ENCODE peak calls at places on chromosomes 13 and 19, in five cellular contexts. O, V, W, P and Y are unnamed samples.

GRCh38 chr13:105403065-105403464 is 1132.4 kb downstream of the EFNB2 start:
- DNase-seq in O (no peak), V (no peak), W (no peak), P (no peak), Y (no peak)

GRCh38 chr19:811007-811434 is 10.7 kb downstream of the PLPPR3 start:
- DNase-seq in O (no peak), V (no peak), W (no peak), P (no peak), Y (no peak)

GRCh38 chr13:28423010-28423409 is 71.9 kb downstream of the FLT1 start:
- DNase-seq in O (peak; percentile 24), V (no peak), W (peak; percentile 78), P (peak; percentile 31), Y (no peak)

GRCh38 chr19:10113592-10113963 is 2.1 kb downstream of the P2RY11 start:
- DNase-seq in O (no peak), V (peak; percentile 26), W (no peak), P (no peak), Y (no peak)

GRCh38 chr13:94054159-94054558 is 425.3 kb downstream of the DCT start:
- DNase-seq in O (no peak), V (no peak), W (no peak), P (no peak), Y (no peak)

GRCh38 chr13:29548722-29549446 is 46.6 kb downstream of the SLC7A1 start:
- DNase-seq in O (no peak), V (peak; percentile 30), W (no peak), P (peak; percentile 64), Y (no peak)

GRCh38 chr13:32594339-32594738 is 8.1 kb downstream of the PDS5B start:
- DNase-seq in O (no peak), V (peak; percentile 44), W (no peak), P (no peak), Y (no peak)

GRCh38 chr13:47594833-47595232 is 406.2 kb downstream of the SUCLA2 start:
- DNase-seq in O (no peak), V (peak; percentile 9), W (no peak), P (no peak), Y (no peak)

GRCh38 chr19:13401388-13401787 is 104.9 kb downstream of the CACNA1A start:
- DNase-seq in O (no peak), V (peak; percentile 50), W (no peak), P (no peak), Y (no peak)

GRCh38 chr13:107284168-107284567 is 716.2 kb upstream of the ARGLU1 start:
- DNase-seq in O (no peak), V (peak; percentile 73), W (no peak), P (no peak), Y (peak; percentile 65)

GRCh38 chr19:37977992-37978391 is 71.0 kb downstream of the SIPA1L3 start:
- DNase-seq in O (no peak), V (peak; percentile 57), W (no peak), P (no peak), Y (no peak)

GRCh38 chr13:91722267-91722884 is 324.0 kb downstream of the GPC5 start:
- DNase-seq in O (no peak), V (peak; percentile 55), W (no peak), P (no peak), Y (peak; percentile 34)

GRCh38 chr19:17952041-17952976 is 14.6 kb upstream of the KCNN1 start:
- DNase-seq in O (no peak), V (no peak), W (no peak), P (no peak), Y (peak; percentile 10)

GRCh38 chr13:75365724-75366173 is 116.2 kb downstream of the TBC1D4 start:
- DNase-seq in O (no peak), V (peak; percentile 94), W (no peak), P (no peak), Y (peak; percentile 60)

GRCh38 chr13:48078251-48078656 is 16.6 kb downstream of the MED4 start:
- DNase-seq in O (no peak), V (peak; percentile 13), W (no peak), P (no peak), Y (no peak)

GRCh38 chr13:98447881-98448641 is 128.8 kb downstream of the STK24 start:
- DNase-seq in O (peak; percentile 58), V (peak; percentile 80), W (no peak), P (no peak), Y (no peak)

GRCh38 chr13:51861728-51862300 is at the start of gene CCDC70:
- DNase-seq in O (no peak), V (peak; percentile 10), W (no peak), P (no peak), Y (no peak)

GRCh38 chr13:26168835-26169234 is 53.3 kb downstream of the RNF6 start:
- DNase-seq in O (no peak), V (no peak), W (no peak), P (no peak), Y (no peak)

GRCh38 chr13:25948910-25949309 is 102.9 kb downstream of the SHISA2 start:
- DNase-seq in O (no peak), V (no peak), W (no peak), P (no peak), Y (no peak)

GRCh38 chr19:36006955-36007354 is 1.7 kb downstream of the SYNE4 start:
- DNase-seq in O (no peak), V (no peak), W (no peak), P (no peak), Y (no peak)

GRCh38 chr13:50126378-50127016 is 111.3 kb downstream of the KCNRG start:
- DNase-seq in O (no peak), V (peak; percentile 60), W (no peak), P (peak; percentile 46), Y (peak; percentile 43)

GRCh38 chr19:48967346-48968178 is 2.5 kb downstream of the FTL start:
- DNase-seq in O (peak; percentile 36), V (peak; percentile 58), W (peak; percentile 86), P (no peak), Y (peak; percentile 74)

GRCh38 chr13:85935868-85936467 is 136.7 kb upstream of the SLITRK6 start:
- DNase-seq in O (no peak), V (no peak), W (no peak), P (no peak), Y (no peak)

GRCh38 chr19:49680473-49681351 is 3.6 kb downstream of the PRMT1 start:
- DNase-seq in O (peak; percentile 90), V (peak; percentile 83), W (peak; percentile 92), P (peak; percentile 92), Y (peak; percentile 92)

GRCh38 chr13:50396001-50396400 is 380.8 kb downstream of the KCNRG start:
- DNase-seq in O (no peak), V (no peak), W (no peak), P (no peak), Y (no peak)

GRCh38 chr13:39321578-39321977 is 281.4 kb downstream of the LHFPL6 start:
- DNase-seq in O (no peak), V (peak; percentile 45), W (no peak), P (no peak), Y (peak; percentile 78)

GRCh38 chr19:32097620-32098019 is 247.8 kb upstream of the ZNF507 start:
- DNase-seq in O (no peak), V (no peak), W (no peak), P (no peak), Y (no peak)

GRCh38 chr19:32098953-32099352 is 246.5 kb upstream of the ZNF507 start:
- DNase-seq in O (no peak), V (no peak), W (no peak), P (no peak), Y (no peak)

GRCh38 chr19:32104465-32105235 is 240.8 kb upstream of the ZNF507 start:
- DNase-seq in O (no peak), V (no peak), W (no peak), P (no peak), Y (no peak)

DNA sequence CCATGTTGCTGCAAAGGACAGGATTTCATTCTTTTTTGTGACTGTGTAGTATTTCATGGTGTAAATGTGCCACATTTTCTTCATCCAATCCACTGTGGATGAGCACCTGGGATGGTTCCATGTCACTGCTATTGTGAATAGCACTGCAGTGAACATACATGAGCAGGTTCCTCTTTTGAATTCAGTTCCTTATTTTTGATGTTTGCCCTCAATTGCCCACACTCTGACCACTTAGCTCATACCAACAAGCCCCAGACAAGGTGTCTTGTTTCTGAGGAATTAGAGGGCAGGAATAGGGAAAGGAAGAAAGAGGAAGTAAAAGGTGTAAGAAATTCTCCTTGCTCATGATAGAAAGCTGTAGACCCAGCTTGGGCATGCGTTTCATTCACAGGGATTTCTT is 244.2 kb upstream of the ZNF507 start:
- DNase-seq in O (no peak), V (no peak), W (no peak), P (no peak), Y (no peak)
- H3K4me1 ChIP-seq in O (no peaks in the 10 kb centered on the region), V (no peaks in the 10 kb centered on the region), W (no peaks in the 10 kb centered on the region), P (no peaks in the 10 kb centered on the region), Y (no peaks in the 10 kb centered on the region)

GRCh38 chr19:2785244-2786000 is at the start of gene THOP1:
- DNase-seq in O (peak; percentile 99), V (peak; percentile 100), W (peak; percentile 100), P (peak; percentile 98), Y (peak; percentile 100)
- H3K4me1 ChIP-seq in O (peaks cover 61% of the 10 kb centered on the region), V (peaks cover 24% of the 10 kb centered on the region), W (no peaks in the 10 kb centered on the region), P (peaks cover 10% of the 10 kb centered on the region), Y (peaks cover 28% of the 10 kb centered on the region)

GRCh38 chr19:42249769-42250168 is 5.2 kb downstream of the ERF start:
- DNase-seq in O (no peak), V (no peak), W (no peak), P (no peak), Y (no peak)

GRCh38 chr19:42247631-42248199 is 5.3 kb upstream of the GSK3A start:
- DNase-seq in O (no peak), V (no peak), W (no peak), P (no peak), Y (no peak)

GRCh38 chr19:42248270-42249148 is 6.1 kb upstream of the GSK3A start:
- DNase-seq in O (no peak), V (no peak), W (no peak), P (no peak), Y (no peak)

GRCh38 chr19:42250249-42250665 is 4.7 kb downstream of the ERF start:
- DNase-seq in O (no peak), V (peak; percentile 35), W (peak; percentile 73), P (no peak), Y (no peak)

GRCh38 chr19:42249149-42249750 is 5.7 kb downstream of the ERF start:
- DNase-seq in O (no peak), V (no peak), W (no peak), P (no peak), Y (no peak)
- H3K4me1 ChIP-seq in O (peaks cover 94% of the 10 kb centered on the region), V (peaks cover 40% of the 10 kb centered on the region), W (no peaks in the 10 kb centered on the region), P (peaks cover 6% of the 10 kb centered on the region), Y (peaks cover 53% of the 10 kb centered on the region)

GRCh38 chr19:54470276-54470887 is 2.7 kb downstream of the CDC42EP5 start:
- DNase-seq in O (no peak), V (no peak), W (no peak), P (no peak), Y (no peak)
- H3K4me1 ChIP-seq in O (peaks cover 44% of the 10 kb centered on the region), V (peaks cover 9% of the 10 kb centered on the region), W (no peaks in the 10 kb centered on the region), P (no peaks in the 10 kb centered on the region), Y (peaks cover 16% of the 10 kb centered on the region)

GRCh38 chr19:11191273-11191755 is 6.0 kb downstream of the KANK2 start:
- DNase-seq in O (peak; percentile 83), V (peak; percentile 74), W (peak; percentile 91), P (peak; percentile 58), Y (peak; percentile 62)
- H3K4me1 ChIP-seq in O (peaks cover 100% of the 10 kb centered on the region), V (peaks cover 18% of the 10 kb centered on the region), W (peaks cover 5% of the 10 kb centered on the region), P (no peaks in the 10 kb centered on the region), Y (peaks cover 56% of the 10 kb centered on the region)

DNA sequence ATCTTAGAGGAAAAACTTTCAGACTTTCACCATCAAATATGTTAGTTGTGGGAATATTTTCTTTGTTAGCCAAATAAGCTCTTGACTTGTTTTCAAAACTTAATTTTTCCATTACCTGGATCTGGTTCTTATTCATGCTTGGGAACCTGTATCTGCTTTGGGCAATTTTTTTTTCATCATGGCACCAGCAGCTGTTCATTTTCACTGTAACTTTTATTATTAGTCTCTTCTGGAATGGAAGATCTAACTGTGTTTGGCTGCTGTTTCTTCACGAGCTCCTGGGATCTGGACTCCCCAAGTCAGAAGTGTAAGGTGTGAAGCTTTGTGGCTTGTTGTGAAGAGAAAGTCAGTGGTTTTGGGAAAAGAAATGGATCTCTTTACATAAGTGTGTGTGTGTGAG is 33.3 kb downstream of the RGCC start:
- DNase-seq in O (no peak), V (no peak), W (no peak), P (no peak), Y (no peak)
- H3K4me1 ChIP-seq in O (peaks cover 36% of the 10 kb centered on the region), V (no peaks in the 10 kb centered on the region), W (peaks cover 4% of the 10 kb centered on the region), P (no peaks in the 10 kb centered on the region), Y (peaks cover 22% of the 10 kb centered on the region)